ENCODE peak calls at places on chromosomes 5 and 9, in six cellular contexts. K is left ventricle myocardium superior, S is cardiac fibroblast, C is astrocyte of the spinal cord, J is ovary, B is mucosa of gallbladder. F is an unnamed sample.

GRCh38 chr5:120124031-120124430 is 340.1 kb upstream of the PRR16 start:
- DNase-seq in K (no peak), S (no peak), C (no peak), J (no peak), B (no peak), F (no peak)

GRCh38 chr5:61525573-61526142 is 193.6 kb downstream of the ZSWIM6 start:
- DNase-seq in K (no peak), S (peak), C (peak), J (no peak), B (no peak), F (no peak)

GRCh38 chr9:138025417-138025816 is 147.8 kb downstream of the CACNA1B start:
- DNase-seq in K (no peak), S (no peak), C (no peak), J (no peak), B (peak), F (no peak)

GRCh38 chr9:69513291-69513690 is 158.9 kb downstream of the APBA1 start:
- DNase-seq in K (no peak), S (no peak), C (no peak), J (no peak), B (no peak), F (no peak)

GRCh38 chr9:128339761-128340690 is at the start of gene SLC27A4:
- DNase-seq in K (peak), S (peak), C (peak), J (peak), B (peak), F (peak)

GRCh38 chr5:125139590-125139989 is 393.2 kb upstream of the ZNF608 start:
- DNase-seq in K (no peak), S (no peak), C (no peak), J (no peak), B (no peak), F (no peak)

GRCh38 chr5:6907320-6907918 is 194.2 kb downstream of the TENT4A start:
- DNase-seq in K (no peak), S (no peak), C (no peak), J (no peak), B (no peak), F (no peak)

GRCh38 chr5:67808340-67808739 is 407.2 kb upstream of the PIK3R1 start:
- DNase-seq in K (no peak), S (peak), C (no peak), J (no peak), B (no peak), F (no peak)

GRCh38 chr9:133706651-133707050 is 31.5 kb downstream of the SARDH start:
- DNase-seq in K (peak), S (no peak), C (no peak), J (no peak), B (no peak), F (no peak)

GRCh38 chr5:135242496-135243193 is 156.4 kb downstream of the MACROH2A1 start:
- DNase-seq in K (peak), S (peak), C (peak), J (no peak), B (peak), F (peak)

GRCh38 chr9:16535555-16535954 is 334.9 kb downstream of the BNC2 start:
- DNase-seq in K (no peak), S (no peak), C (no peak), J (no peak), B (no peak), F (no peak)

GRCh38 chr5:151298063-151298462 is 5.5 kb downstream of the SLC36A3 start:
- DNase-seq in K (no peak), S (no peak), C (no peak), J (no peak), B (peak), F (peak)

GRCh38 chr5:133277744-133278143 is 225.9 kb downstream of the HSPA4 start:
- DNase-seq in K (no peak), S (no peak), C (no peak), J (no peak), B (no peak), F (no peak)

GRCh38 chr9:14705079-14705478 is 11.8 kb upstream of the ZDHHC21 start:
- DNase-seq in K (no peak), S (no peak), C (no peak), J (no peak), B (no peak), F (no peak)

GRCh38 chr5:59673438-59674058 is 220.0 kb downstream of the PDE4D start:
- DNase-seq in K (no peak), S (peak), C (peak), J (no peak), B (no peak), F (no peak)

GRCh38 chr5:109844148-109844547 is 154.4 kb downstream of the MAN2A1 start:
- DNase-seq in K (no peak), S (peak), C (peak), J (no peak), B (no peak), F (no peak)

GRCh38 chr5:145222622-145223021 is 612.5 kb downstream of the PRELID2 start:
- DNase-seq in K (no peak), S (no peak), C (no peak), J (no peak), B (no peak), F (no peak)

GRCh38 chr5:148962761-148963324 is 100.0 kb downstream of the SH3TC2 start:
- DNase-seq in K (no peak), S (no peak), C (no peak), J (no peak), B (no peak), F (no peak)

GRCh38 chr9:116318463-116319271 is 165.1 kb downstream of the PAPPA start:
- DNase-seq in K (peak), S (peak), C (no peak), J (peak), B (peak), F (no peak)

GRCh38 chr5:170626507-170627150 is 122.8 kb downstream of the KCNIP1 start:
- DNase-seq in K (no peak), S (no peak), C (no peak), J (no peak), B (no peak), F (no peak)

GRCh38 chr5:124064956-124065355 is 553.0 kb downstream of the CSNK1G3 start:
- DNase-seq in K (no peak), S (no peak), C (no peak), J (no peak), B (no peak), F (no peak)

GRCh38 chr9:126678989-126679388 is 65.3 kb downstream of the LMX1B start:
- DNase-seq in K (no peak), S (no peak), C (no peak), J (no peak), B (no peak), F (no peak)

GRCh38 chr9:105259731-105260612 is 15.5 kb downstream of the SLC44A1 start:
- DNase-seq in K (no peak), S (no peak), C (no peak), J (no peak), B (no peak), F (peak)

GRCh38 chr5:1919750-1920149 is 37.0 kb upstream of the IRX4 start:
- DNase-seq in K (no peak), S (no peak), C (no peak), J (no peak), B (no peak), F (no peak)

GRCh38 chr5:1385395-1386273 is 40.7 kb upstream of the CLPTM1L start:
- DNase-seq in K (peak), S (peak), C (peak), J (peak), B (peak), F (peak)

GRCh38 chr9:137506274-137506673 is 43.9 kb downstream of the PNPLA7 start:
- DNase-seq in K (no peak), S (no peak), C (no peak), J (no peak), B (no peak), F (no peak)

GRCh38 chr9:121745396-121745695 is 93.9 kb downstream of the DAB2IP start:
- DNase-seq in K (no peak), S (no peak), C (no peak), J (no peak), B (no peak), F (no peak)

GRCh38 chr5:115751176-115751575 is 65.3 kb downstream of the CDO1 start:
- DNase-seq in K (no peak), S (no peak), C (no peak), J (no peak), B (no peak), F (no peak)

GRCh38 chr5:96601811-96602244 is 60.3 kb upstream of the CAST start:
- DNase-seq in K (no peak), S (peak), C (peak), J (no peak), B (peak), F (peak)